ENCODE peak calls at places on chromosomes 4 and X, in eight cellular contexts. X is iris pigment epithelial cell; G is activated CD4-positive, CD25-positive, alpha-beta regulatory T cell treated with anti-CD3 and anti-CD28 coated beads, Interleukin-2, amount 50 U/mL, for 72 hours; O is transverse colon; H is pancreas; R is CD8-positive, alpha-beta T cell; Q is T-helper 1 cell; K is tibial nerve. W is an unnamed sample.

GRCh38 chr4:37803348-37803973 is 23.0 kb upstream of the PGM2 start:
- DNase-seq in Q (no peak), R (no peak), H (no peak), X (peak; percentile 67), G (no peak), K (peak; percentile 34), O (no peak), W (no peak)

GRCh38 chr4:110109455-110109854 is 89.0 kb downstream of the ELOVL6 start:
- DNase-seq in H (no peak), Q (no peak), O (no peak), K (no peak), G (no peak), R (no peak), X (no peak), W (no peak)

GRCh38 chr4:30716671-30717207 is 3.4 kb upstream of the PCDH7 start:
- DNase-seq in R (no peak), G (no peak), Q (no peak), K (no peak), X (peak; percentile 45), O (no peak), H (no peak), W (no peak)

GRCh38 chrX:10620121-10620699 is at the start of gene MID1:
- DNase-seq in Q (no peak), H (peak; percentile 49), R (no peak), G (no peak), X (peak; percentile 90), O (peak; percentile 68), K (peak; percentile 59), W (peak; percentile 71)

GRCh38 chrX:145178268-145178667 is 69.0 kb upstream of the SPANXN1 start:
- DNase-seq in X (no peak), K (no peak), Q (no peak), O (no peak), G (no peak), H (no peak), R (no peak), W (no peak)

GRCh38 chr4:26127851-26128337 is 192.9 kb upstream of the RBPJ start:
- DNase-seq in K (no peak), X (no peak), O (no peak), H (peak; percentile 71), R (no peak), Q (no peak), G (no peak), W (no peak)

GRCh38 chr4:54837576-54838140 is 179.9 kb downstream of the KIT start:
- DNase-seq in K (no peak), H (no peak), R (no peak), X (peak; percentile 1), G (no peak), O (no peak), Q (no peak), W (no peak)

GRCh38 chr4:19010766-19011165 is 989.2 kb upstream of the LCORL start:
- DNase-seq in O (no peak), R (no peak), K (no peak), H (no peak), Q (no peak), X (no peak), G (no peak), W (no peak)

GRCh38 chrX:154596290-154596929 is 11.5 kb downstream of the CTAG1A start:
- DNase-seq in H (no peak), K (no peak), O (no peak), R (no peak), Q (no peak), X (peak; percentile 73), G (no peak), W (no peak)

GRCh38 chr4:99379571-99379970 is 27.0 kb upstream of the ADH1C start:
- DNase-seq in O (no peak), Q (no peak), X (no peak), H (no peak), K (no peak), R (no peak), G (no peak), W (no peak)

GRCh38 chrX:109270580-109271484 is 211.1 kb downstream of the GUCY2F start:
- DNase-seq in G (no peak), K (no peak), H (no peak), Q (no peak), R (no peak), O (peak; percentile 57), X (peak; percentile 10), W (no peak)

GRCh38 chr4:107586321-107586720 is 133.7 kb downstream of the PAPSS1 start:
- DNase-seq in H (no peak), X (no peak), K (no peak), Q (no peak), R (no peak), O (no peak), G (no peak), W (no peak)

GRCh38 chr4:176443117-176443516 is 123.4 kb downstream of the SPCS3 start:
- DNase-seq in K (no peak), G (no peak), R (no peak), Q (no peak), H (no peak), O (no peak), X (peak; percentile 97), W (no peak)

GRCh38 chrX:2707334-2707760 is 16.3 kb downstream of the CD99 start:
- DNase-seq in G (peak; percentile 47), Q (no peak), X (peak; percentile 88), K (peak; percentile 64), H (no peak), R (peak; percentile 47), O (peak; percentile 57), W (no peak)

GRCh38 chr4:189081831-189082230 is 858.8 kb upstream of the FRG1 start:
- DNase-seq in H (no peak), R (no peak), Q (no peak), X (peak; percentile 1), K (no peak), O (no peak), G (no peak), W (no peak)